ENCODE peak calls at places on chromosomes 3 and 15, in six cellular contexts. A is fibroblast of lung; D is naive thymus-derived CD4-positive, alpha-beta T cell; V is heart left ventricle; C is hepatocyte; E is breast epithelium. B is an unnamed sample.

GRCh38 chr3:155908086-155908485 is 37.6 kb downstream of the GMPS start:
- DNase-seq in A (no peak), D (no peak), V (no peak), C (no peak), E (no peak), B (no peak)

GRCh38 chr3:169695051-169695450 is 31.5 kb upstream of the MECOM start:
- DNase-seq in A (peak; percentile 70), D (no peak), V (no peak), C (no peak), E (no peak), B (no peak)

GRCh38 chr15:38084289-38084688 is 149.8 kb downstream of the TMCO5A start:
- DNase-seq in A (no peak), D (no peak), V (no peak), C (no peak), E (no peak), B (no peak)

GRCh38 chr3:15327941-15328340 is 4.4 kb downstream of the SH3BP5 start:
- DNase-seq in A (no peak), D (peak; percentile 26), V (peak; percentile 69), C (no peak), E (peak; percentile 57), B (no peak)

GRCh38 chr15:66592505-66593218 is 26.9 kb upstream of the LCTL start:
- DNase-seq in A (no peak), D (no peak), V (no peak), C (peak; percentile 69), E (no peak), B (no peak)

GRCh38 chr3:15291589-15292541 is 40.5 kb downstream of the SH3BP5 start:
- DNase-seq in A (peak; percentile 42), D (peak; percentile 69), V (no peak), C (no peak), E (no peak), B (peak; percentile 92)

GRCh38 chr15:22944651-22945050 is 35.5 kb downstream of the CYFIP1 start:
- DNase-seq in A (no peak), D (no peak), V (no peak), C (no peak), E (peak; percentile 43), B (no peak)

GRCh38 chr15:69156726-69157381 is 3.6 kb upstream of the GLCE start:
- DNase-seq in A (no peak), D (no peak), V (no peak), C (no peak), E (no peak), B (no peak)

GRCh38 chr15:53808058-53808703 is 48.7 kb upstream of the WDR72 start:
- DNase-seq in A (peak; percentile 3), D (no peak), V (no peak), C (no peak), E (no peak), B (no peak)

GRCh38 chr15:99707481-99708270 is 25.6 kb downstream of the LYSMD4 start:
- DNase-seq in A (peak; percentile 39), D (peak; percentile 67), V (no peak), C (no peak), E (no peak), B (peak; percentile 55)

GRCh38 chr3:52291508-52292181 is 4.0 kb downstream of the GLYCTK start:
- DNase-seq in A (no peak), D (no peak), V (no peak), C (peak; percentile 51), E (no peak), B (no peak)

GRCh38 chr3:150450906-150451305 is 42.8 kb downstream of the TSC22D2 start:
- DNase-seq in A (peak; percentile 29), D (no peak), V (no peak), C (no peak), E (no peak), B (no peak)

GRCh38 chr3:37891227-37891626 is 29.5 kb downstream of the CTDSPL start:
- DNase-seq in A (no peak), D (no peak), V (no peak), C (no peak), E (no peak), B (no peak)

GRCh38 chr15:71112429-71112828 is 2.8 kb upstream of the THSD4 start:
- DNase-seq in A (no peak), D (no peak), V (no peak), C (no peak), E (no peak), B (no peak)

GRCh38 chr3:12158387-12159226 is at the start of gene TIMP4:
- DNase-seq in A (peak; percentile 64), D (no peak), V (peak; percentile 36), C (peak; percentile 72), E (no peak), B (no peak)

GRCh38 chr3:100023150-100023549 is 91.2 kb downstream of the FILIP1L start:
- DNase-seq in A (no peak), D (no peak), V (no peak), C (no peak), E (no peak), B (no peak)

GRCh38 chr15:83713242-83713641 is 59.3 kb downstream of the ADAMTSL3 start:
- DNase-seq in A (no peak), D (no peak), V (no peak), C (no peak), E (no peak), B (no peak)

GRCh38 chr3:137165117-137165806 is 207.5 kb downstream of the IL20RB start:
- DNase-seq in A (no peak), D (no peak), V (no peak), C (peak; percentile 11), E (no peak), B (no peak)

GRCh38 chr3:151265866-151266265 is 12.5 kb downstream of the P2RY14 start:
- DNase-seq in A (no peak), D (no peak), V (no peak), C (no peak), E (no peak), B (no peak)

GRCh38 chr3:131083190-131083863 is 56.6 kb downstream of the NEK11 start:
- DNase-seq in A (peak; percentile 47), D (no peak), V (peak; percentile 38), C (peak; percentile 34), E (no peak), B (no peak)

GRCh38 chr3:38489766-38490165 is 6.4 kb upstream of the EXOG start:
- DNase-seq in A (no peak), D (no peak), V (no peak), C (no peak), E (no peak), B (no peak)

GRCh38 chr15:96585634-96586386 is 255.3 kb downstream of the NR2F2 start:
- DNase-seq in A (peak; percentile 41), D (no peak), V (no peak), C (no peak), E (no peak), B (no peak)

GRCh38 chr3:45178131-45179023 is 32.2 kb upstream of the CDCP1 start:
- DNase-seq in A (peak; percentile 78), D (no peak), V (no peak), C (no peak), E (peak; percentile 32), B (no peak)

GRCh38 chr3:42491876-42492507 is 10.5 kb upstream of the VIPR1 start:
- DNase-seq in A (no peak), D (no peak), V (peak; percentile 6), C (no peak), E (peak; percentile 13), B (no peak)

GRCh38 chr3:65484964-65485363 is 553.8 kb downstream of the MAGI1 start:
- DNase-seq in A (no peak), D (no peak), V (no peak), C (no peak), E (no peak), B (no peak)

GRCh38 chr3:77686560-77686959 is 646.7 kb downstream of the ROBO2 start:
- DNase-seq in A (no peak), D (no peak), V (no peak), C (no peak), E (no peak), B (no peak)

GRCh38 chr15:31212286-31212685 is 110.8 kb upstream of the TRPM1 start:
- DNase-seq in A (peak; percentile 37), D (no peak), V (no peak), C (no peak), E (no peak), B (no peak)

GRCh38 chr3:107684431-107684925 is 161.7 kb downstream of the BBX start:
- DNase-seq in A (no peak), D (peak; percentile 24), V (no peak), C (no peak), E (no peak), B (peak; percentile 37)

GRCh38 chr3:23455084-23455483 is 252.0 kb downstream of the UBE2E2 start:
- DNase-seq in A (peak; percentile 89), D (no peak), V (no peak), C (no peak), E (no peak), B (no peak)

GRCh38 chr3:37753428-37753827 is 108.3 kb upstream of the CTDSPL start:
- DNase-seq in A (no peak), D (no peak), V (no peak), C (no peak), E (no peak), B (no peak)

GRCh38 chr3:190645932-190646331 is 132.0 kb downstream of the IL1RAP start:
- DNase-seq in A (no peak), D (no peak), V (no peak), C (no peak), E (no peak), B (no peak)
- H3K27ac ChIP-seq in A (no peak overlapping the region), D (no peak overlapping the region), V (no peak overlapping the region), C (no peak overlapping the region), E (no peak overlapping the region), B (no peak overlapping the region)

GRCh38 chr3:101857279-101857678 is 8.0 kb downstream of the NFKBIZ start:
- DNase-seq in A (no peak), D (no peak), V (no peak), C (no peak), E (no peak), B (no peak)
- H3K4me1 ChIP-seq in A (no peaks in the 10 kb centered on the region), D (peaks cover 42% of the 10 kb centered on the region), V (peaks cover 10% of the 10 kb centered on the region), C (peaks cover 12% of the 10 kb centered on the region), E (no peaks in the 10 kb centered on the region), B (peaks cover 43% of the 10 kb centered on the region)

DNA sequence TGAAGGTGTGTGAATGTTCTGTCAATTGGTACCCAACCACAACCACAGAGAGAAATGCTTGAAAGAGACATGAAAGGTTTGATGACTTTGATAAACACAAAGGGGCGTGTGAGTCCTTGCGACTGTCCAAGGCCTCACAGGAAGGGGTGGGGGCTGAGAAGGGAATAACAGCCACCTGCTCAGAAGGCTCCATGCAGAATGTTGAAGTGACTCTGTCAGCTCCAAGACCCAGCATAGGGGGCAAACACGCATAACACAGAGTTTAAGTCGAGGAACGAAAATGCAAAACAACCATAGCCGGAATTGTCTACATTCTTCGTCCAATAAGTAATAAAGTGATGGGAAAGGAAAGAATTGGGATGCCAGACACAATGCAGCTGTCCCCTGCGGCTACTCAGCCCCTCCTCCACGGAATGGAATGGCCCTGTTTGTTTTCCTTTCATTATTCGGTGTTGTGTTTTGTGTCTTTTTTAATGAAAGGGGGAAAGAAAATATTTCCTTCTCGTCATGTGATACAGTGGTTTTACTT is 19.9 kb downstream of the TMEM212 start:
- DNase-seq in A (peak; percentile 46), D (no peak), V (no peak), C (no peak), E (no peak), B (no peak)
- H3K4me3 ChIP-seq in A (no peak overlapping the region), D (no peak overlapping the region), V (no peak overlapping the region), C (no peak overlapping the region), E (no peak overlapping the region), B (no peak overlapping the region)

DNA sequence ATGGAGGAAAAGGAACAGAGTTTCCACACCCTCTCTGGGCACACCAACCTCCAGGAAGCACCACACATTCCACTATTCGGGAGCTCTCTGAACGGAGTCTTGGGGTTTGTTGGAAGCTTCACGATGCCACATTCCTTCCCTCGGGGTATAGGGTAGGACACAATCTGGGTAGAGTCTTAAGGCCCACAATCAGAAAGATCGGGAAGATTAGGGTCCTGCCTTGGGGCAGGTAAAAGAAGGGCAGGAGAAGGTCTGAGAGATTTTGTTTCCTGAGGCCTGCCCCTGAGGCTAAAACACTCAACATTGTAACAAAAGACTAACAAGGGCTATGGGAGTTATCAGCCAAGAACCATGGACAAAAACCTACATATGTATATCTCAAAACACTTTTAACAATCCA is 89.2 kb upstream of the RAP2B start:
- DNase-seq in A (no peak), D (no peak), V (no peak), C (no peak), E (no peak), B (no peak)
- H3K27ac ChIP-seq in A (no peak overlapping the region), D (no peak overlapping the region), V (no peak overlapping the region), C (no peak overlapping the region), E (no peak overlapping the region), B (no peak overlapping the region)

B was measured in CD4-positive, alpha-beta memory T cell.